ENCODE peak calls at places on chromosome 13, in four cellular contexts. I is K562, B is H1, H is HepG2. Q is an unnamed sample.

GRCh38 chr13:83449666-83450395 is 432.4 kb downstream of the SLITRK1 start:
- DNase-seq in I (no peak), B (no peak), H (no peak), Q (no peak)

GRCh38 chr13:27338207-27338606 is 67.6 kb downstream of the RASL11A start:
- DNase-seq in I (no peak), B (no peak), H (no peak), Q (no peak)

GRCh38 chr13:22187329-22187728 is 516.5 kb downstream of the FGF9 start:
- DNase-seq in I (no peak), B (no peak), H (no peak), Q (no peak)

GRCh38 chr13:25214371-25215252 is 42.5 kb upstream of the AMER2 start:
- DNase-seq in I (no peak), B (no peak), H (no peak), Q (no peak)

GRCh38 chr13:58960909-58961308 is 1202.8 kb downstream of the DIAPH3 start:
- DNase-seq in I (peak; percentile 0), B (no peak), H (peak; percentile 9), Q (no peak)

GRCh38 chr13:78603240-78603947 is at the start of gene POU4F1:
- DNase-seq in I (peak; percentile 89), B (no peak), H (peak; percentile 72), Q (peak; percentile 93)

GRCh38 chr13:27868639-27869435 is 51.0 kb upstream of the PDX1 start:
- DNase-seq in I (no peak), B (no peak), H (no peak), Q (no peak)

GRCh38 chr13:28245465-28245864 is 107.1 kb downstream of the PAN3 start:
- DNase-seq in I (no peak), B (no peak), H (no peak), Q (no peak)

GRCh38 chr13:51785592-51786424 is 18.2 kb downstream of the DHRS12 start:
- DNase-seq in I (peak; percentile 66), B (no peak), H (no peak), Q (no peak)

GRCh38 chr13:27533155-27533643 is 82.8 kb upstream of the MTIF3 start:
- DNase-seq in I (peak; percentile 80), B (peak; percentile 21), H (peak; percentile 65), Q (peak; percentile 93)

GRCh38 chr13:98174995-98175394 is 2.1 kb downstream of the RNF113B start:
- DNase-seq in I (no peak), B (no peak), H (no peak), Q (no peak)

GRCh38 chr13:110647365-110647737 is 32.0 kb downstream of the NAXD start:
- DNase-seq in I (no peak), B (no peak), H (no peak), Q (no peak)

GRCh38 chr13:110397445-110397844 is 90.4 kb downstream of the COL4A2 start:
- DNase-seq in I (no peak), B (no peak), H (no peak), Q (no peak)

GRCh38 chr13:74210693-74211393 is 76.6 kb upstream of the KLF12 start:
- DNase-seq in I (no peak), B (no peak), H (no peak), Q (no peak)

GRCh38 chr13:48236528-48237353 is 3.7 kb downstream of the ITM2B start:
- DNase-seq in I (no peak), B (no peak), H (no peak), Q (no peak)

GRCh38 chr13:110820311-110820710 is 94.6 kb downstream of the ANKRD10 start:
- DNase-seq in I (no peak), B (no peak), H (no peak), Q (no peak)

GRCh38 chr13:69324109-69324886 is 783.3 kb upstream of the ATXN8OS start:
- DNase-seq in I (no peak), B (no peak), H (peak; percentile 3), Q (no peak)

GRCh38 chr13:98507060-98507797 is 69.7 kb downstream of the STK24 start:
- DNase-seq in I (peak; percentile 69), B (peak; percentile 62), H (peak; percentile 48), Q (peak; percentile 64)

GRCh38 chr13:50646070-50646469 is 197.4 kb downstream of the DLEU7 start:
- DNase-seq in I (no peak), B (no peak), H (no peak), Q (no peak)

GRCh38 chr13:74975122-74975521 is 506.8 kb downstream of the TBC1D4 start:
- DNase-seq in I (no peak), B (no peak), H (no peak), Q (no peak)

GRCh38 chr13:79549355-79550106 is 68.6 kb downstream of the NDFIP2 start:
- DNase-seq in I (no peak), B (no peak), H (no peak), Q (no peak)

GRCh38 chr13:33276581-33276980 is 9.0 kb downstream of the STARD13 start:
- DNase-seq in I (no peak), B (no peak), H (no peak), Q (no peak)

GRCh38 chr13:93769126-93769525 is 542.5 kb downstream of the GPC6 start:
- DNase-seq in I (no peak), B (no peak), H (no peak), Q (no peak)

GRCh38 chr13:110462091-110462490 is 99.4 kb downstream of the RAB20 start:
- DNase-seq in I (no peak), B (no peak), H (no peak), Q (no peak)

GRCh38 chr13:93345642-93346220 is 119.1 kb downstream of the GPC6 start:
- DNase-seq in I (no peak), B (no peak), H (no peak), Q (no peak)

GRCh38 chr13:32581177-32581786 is 5.0 kb upstream of the PDS5B start:
- DNase-seq in I (peak; percentile 11), B (no peak), H (peak; percentile 14), Q (no peak)

GRCh38 chr13:109955598-109955997 is 169.2 kb upstream of the IRS2 start:
- DNase-seq in I (no peak), B (no peak), H (peak; percentile 3), Q (no peak)

GRCh38 chr13:100235311-100235901 is 146.5 kb downstream of the PCCA start:
- DNase-seq in I (peak; percentile 44), B (no peak), H (peak; percentile 60), Q (no peak)

GRCh38 chr13:36520111-36520510 is 87.8 kb downstream of the CCNA1 start:
- DNase-seq in I (no peak), B (no peak), H (no peak), Q (no peak)

GRCh38 chr13:85985791-85986190 is 186.6 kb upstream of the SLITRK6 start:
- DNase-seq in I (no peak), B (no peak), H (no peak), Q (no peak)

GRCh38 chr13:83935566-83935965 is 53.3 kb upstream of the SLITRK1 start:
- DNase-seq in I (no peak), B (no peak), H (no peak), Q (no peak)

GRCh38 chr13:31046711-31047279 is 114.3 kb downstream of the TEX26 start:
- DNase-seq in I (no peak), B (no peak), H (no peak), Q (no peak)

GRCh38 chr13:20989883-20990282 is 71.5 kb downstream of the LATS2 start:
- DNase-seq in I (no peak), B (no peak), H (no peak), Q (no peak)

GRCh38 chr13:80871481-80871880 is 530.6 kb upstream of the SPRY2 start:
- DNase-seq in I (no peak), B (no peak), H (no peak), Q (no peak)

GRCh38 chr13:79710376-79710775 is 229.4 kb downstream of the NDFIP2 start:
- DNase-seq in I (no peak), B (no peak), H (no peak), Q (no peak)

GRCh38 chr13:99991013-99991805 is 9.6 kb downstream of the ZIC2 start:
- DNase-seq in I (no peak), B (no peak), H (no peak), Q (peak; percentile 46)

GRCh38 chr13:112791662-112792440 is 102.0 kb downstream of the ATP11A start:
- DNase-seq in I (no peak), B (no peak), H (no peak), Q (peak; percentile 17)
- TF ChIP-seq CREB1 in I (no peak), B (no peak), H (no peak), Q (no peak)

GRCh38 chr13:44317752-44318550 is 55.7 kb upstream of the SERP2 start:
- DNase-seq in I (no peak), B (no peak), H (no peak), Q (no peak)
- TF ChIP-seq JUN in I (no peak), B (no peak), H (no peak), Q (no peak)

GRCh38 chr13:102138635-102139225 is 263.1 kb downstream of the FGF14 start:
- DNase-seq in I (no peak), B (no peak), H (no peak), Q (no peak)
- TF ChIP-seq CREB1 in I (no peak), B (no peak), H (no peak), Q (no peak)

DNA sequence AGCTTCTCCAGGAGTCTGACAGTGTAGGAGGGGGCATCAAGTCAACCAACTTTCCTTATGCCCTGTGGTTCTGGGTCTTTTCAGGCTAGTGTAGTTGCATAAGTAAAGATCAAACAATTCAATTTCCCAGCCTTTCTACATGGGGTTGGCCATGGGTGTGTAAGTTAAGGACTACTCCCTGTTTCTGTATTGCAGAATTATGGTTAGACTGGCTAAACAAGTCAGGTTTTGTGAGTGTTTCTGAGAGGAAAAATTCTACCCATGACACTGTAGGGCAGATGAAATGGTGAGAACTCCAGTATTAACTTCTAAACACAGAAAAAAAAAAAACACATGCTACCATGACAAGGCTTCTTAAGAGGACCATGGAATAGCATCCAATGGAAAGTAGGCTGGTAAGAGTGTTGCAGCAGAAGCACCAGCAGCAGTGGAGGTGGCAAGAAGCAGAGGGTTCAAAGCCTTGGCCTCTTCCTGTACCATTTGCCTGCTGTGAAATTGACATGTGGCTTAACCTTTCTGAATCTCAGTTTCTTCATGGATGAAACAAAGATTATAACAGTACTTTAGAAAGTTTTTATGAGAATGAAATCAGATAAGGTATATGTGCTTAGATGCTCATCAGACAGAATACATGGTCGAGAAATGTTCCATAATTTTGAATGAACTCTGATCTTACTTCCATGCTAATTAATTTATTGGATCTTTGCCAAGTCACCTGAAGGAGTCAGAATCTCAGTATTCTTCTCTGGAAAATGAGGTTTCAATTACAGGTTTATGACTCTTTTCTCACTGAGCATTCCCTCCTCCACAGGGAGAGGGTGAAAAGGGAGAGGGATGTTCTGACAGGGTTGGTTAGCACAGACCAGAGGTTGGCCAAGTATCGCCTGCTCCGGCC is 11.4 kb upstream of the SCEL start:
- DNase-seq in I (no peak), B (no peak), H (no peak), Q (no peak)
- TF ChIP-seq JUN in I (no peak), B (no peak), H (no peak), Q (no peak)

GRCh38 chr13:108069521-108070210 is 145.7 kb downstream of the LIG4 start:
- DNase-seq in I (no peak), B (no peak), H (no peak), Q (no peak)

GRCh38 chr13:108070491-108070890 is 144.8 kb downstream of the LIG4 start:
- DNase-seq in I (no peak), B (no peak), H (no peak), Q (no peak)

DNA sequence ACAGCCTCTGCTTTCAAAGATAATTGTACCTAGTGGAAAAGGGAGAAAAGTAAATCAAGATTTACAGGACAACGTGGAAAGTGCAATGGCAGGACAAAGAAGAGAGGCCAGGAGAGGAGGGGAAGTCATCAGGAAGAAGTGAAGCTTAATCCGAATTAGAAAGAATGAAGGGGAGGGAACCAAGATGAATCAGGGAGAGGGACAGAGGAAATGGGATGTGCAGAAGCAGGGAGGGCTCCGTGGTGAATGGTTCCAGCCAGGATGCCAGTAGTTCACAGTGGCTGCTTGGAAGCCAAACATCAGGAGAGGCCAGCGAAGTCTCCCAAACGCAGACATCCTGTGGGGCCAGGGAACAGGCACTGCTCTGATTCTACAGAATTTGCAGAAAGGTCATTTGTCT is 144.4 kb downstream of the LIG4 start:
- DNase-seq in I (no peak), B (no peak), H (no peak), Q (no peak)
- TF ChIP-seq CREB1 in I (no peak), B (no peak), H (no peak), Q (no peak)